ENCODE peak calls at places on chromosomes 4 and X, in nine cellular contexts. One of them, this sample, is unnamed.

GRCh38 chrX:47467106-47467505 is 15.9 kb downstream of the ZNF41 start:
- DNase-seq in choroid plexus epithelial cell: no peak
- DNase-seq in brain microvascular endothelial cell: no peak
- DNase-seq in cardiac muscle cell: no peak
- DNase-seq in pancreas: no peak
- DNase-seq in IMR-90: no peak
- DNase-seq in WERI-Rb-1: no peak
- DNase-seq in mucosa of descending colon: no peak
- DNase-seq in fibroblast of pulmonary artery: no peak
- DNase-seq in this sample: no peak

GRCh38 chr4:47837582-47838294 is at the start of gene CORIN:
- DNase-seq in choroid plexus epithelial cell: no peak
- DNase-seq in brain microvascular endothelial cell: no peak
- DNase-seq in cardiac muscle cell: peak; percentile 39
- DNase-seq in pancreas: no peak
- DNase-seq in IMR-90: no peak
- DNase-seq in WERI-Rb-1: peak; percentile 50
- DNase-seq in mucosa of descending colon: peak; percentile 22
- DNase-seq in fibroblast of pulmonary artery: no peak
- DNase-seq in this sample: no peak

GRCh38 chr4:4386296-4386735 is 586 bp upstream of the NSG1 start:
- DNase-seq in choroid plexus epithelial cell: no peak
- DNase-seq in brain microvascular endothelial cell: no peak
- DNase-seq in cardiac muscle cell: peak; percentile 35
- DNase-seq in pancreas: no peak
- DNase-seq in IMR-90: no peak
- DNase-seq in WERI-Rb-1: no peak
- DNase-seq in mucosa of descending colon: no peak
- DNase-seq in fibroblast of pulmonary artery: peak; percentile 48
- DNase-seq in this sample: no peak

GRCh38 chr4:177250056-177250696 is 59.5 kb upstream of the NEIL3 start:
- DNase-seq in choroid plexus epithelial cell: peak; percentile 79
- DNase-seq in brain microvascular endothelial cell: peak; percentile 67
- DNase-seq in cardiac muscle cell: peak; percentile 83
- DNase-seq in pancreas: peak; percentile 71
- DNase-seq in IMR-90: peak; percentile 60
- DNase-seq in WERI-Rb-1: peak; percentile 78
- DNase-seq in mucosa of descending colon: peak; percentile 76
- DNase-seq in fibroblast of pulmonary artery: peak; percentile 74
- DNase-seq in this sample: peak; percentile 78

GRCh38 chr4:113620032-113620431 is 141.5 kb downstream of the CAMK2D start:
- DNase-seq in choroid plexus epithelial cell: no peak
- DNase-seq in brain microvascular endothelial cell: no peak
- DNase-seq in cardiac muscle cell: no peak
- DNase-seq in pancreas: no peak
- DNase-seq in IMR-90: no peak
- DNase-seq in WERI-Rb-1: no peak
- DNase-seq in mucosa of descending colon: no peak
- DNase-seq in fibroblast of pulmonary artery: no peak
- DNase-seq in this sample: no peak

GRCh38 chr4:150114641-150115040 is 36.4 kb downstream of the DCLK2 start:
- DNase-seq in choroid plexus epithelial cell: no peak
- DNase-seq in brain microvascular endothelial cell: peak; percentile 40
- DNase-seq in cardiac muscle cell: no peak
- DNase-seq in pancreas: no peak
- DNase-seq in IMR-90: peak; percentile 41
- DNase-seq in WERI-Rb-1: no peak
- DNase-seq in mucosa of descending colon: no peak
- DNase-seq in fibroblast of pulmonary artery: no peak
- DNase-seq in this sample: no peak

GRCh38 chr4:87843936-87844335 is 11.2 kb downstream of the MEPE start:
- DNase-seq in choroid plexus epithelial cell: peak; percentile 65
- DNase-seq in brain microvascular endothelial cell: peak; percentile 59
- DNase-seq in cardiac muscle cell: peak; percentile 47
- DNase-seq in pancreas: no peak
- DNase-seq in IMR-90: peak; percentile 52
- DNase-seq in WERI-Rb-1: no peak
- DNase-seq in mucosa of descending colon: no peak
- DNase-seq in fibroblast of pulmonary artery: peak; percentile 83
- DNase-seq in this sample: no peak

GRCh38 chr4:186297013-186297645 is 31.1 kb downstream of the F11 start:
- DNase-seq in choroid plexus epithelial cell: peak; percentile 85
- DNase-seq in brain microvascular endothelial cell: peak; percentile 48
- DNase-seq in cardiac muscle cell: peak; percentile 60
- DNase-seq in pancreas: peak; percentile 22
- DNase-seq in IMR-90: peak; percentile 70
- DNase-seq in WERI-Rb-1: no peak
- DNase-seq in mucosa of descending colon: peak; percentile 32
- DNase-seq in fibroblast of pulmonary artery: peak; percentile 78
- DNase-seq in this sample: no peak

GRCh38 chr4:88008133-88008621 is 742 bp downstream of the PKD2 start:
- DNase-seq in choroid plexus epithelial cell: peak; percentile 52
- DNase-seq in brain microvascular endothelial cell: peak; percentile 18
- DNase-seq in cardiac muscle cell: peak; percentile 77
- DNase-seq in pancreas: peak; percentile 33
- DNase-seq in IMR-90: peak; percentile 48
- DNase-seq in WERI-Rb-1: peak; percentile 47
- DNase-seq in mucosa of descending colon: peak; percentile 30
- DNase-seq in fibroblast of pulmonary artery: peak; percentile 55
- DNase-seq in this sample: peak; percentile 30

GRCh38 chrX:413322-414201 is 26.9 kb upstream of the PPP2R3B start:
- DNase-seq in choroid plexus epithelial cell: peak; percentile 44
- DNase-seq in brain microvascular endothelial cell: peak; percentile 13
- DNase-seq in cardiac muscle cell: peak; percentile 69
- DNase-seq in pancreas: no peak
- DNase-seq in IMR-90: peak; percentile 9
- DNase-seq in WERI-Rb-1: no peak
- DNase-seq in mucosa of descending colon: no peak
- DNase-seq in fibroblast of pulmonary artery: peak; percentile 30
- DNase-seq in this sample: peak; percentile 20

GRCh38 chrX:18890724-18891560 is 93.0 kb downstream of the PHKA2 start:
- DNase-seq in choroid plexus epithelial cell: no peak
- DNase-seq in brain microvascular endothelial cell: no peak
- DNase-seq in cardiac muscle cell: no peak
- DNase-seq in pancreas: no peak
- DNase-seq in IMR-90: no peak
- DNase-seq in WERI-Rb-1: peak; percentile 91
- DNase-seq in mucosa of descending colon: no peak
- DNase-seq in fibroblast of pulmonary artery: no peak
- DNase-seq in this sample: no peak

GRCh38 chr4:23305026-23305425 is 584.8 kb downstream of the PPARGC1A start:
- DNase-seq in choroid plexus epithelial cell: peak; percentile 11
- DNase-seq in brain microvascular endothelial cell: no peak
- DNase-seq in cardiac muscle cell: no peak
- DNase-seq in pancreas: no peak
- DNase-seq in IMR-90: no peak
- DNase-seq in WERI-Rb-1: no peak
- DNase-seq in mucosa of descending colon: no peak
- DNase-seq in fibroblast of pulmonary artery: peak; percentile 11
- DNase-seq in this sample: no peak

GRCh38 chrX:103817502-103817901 is 14.6 kb downstream of the RAB9B start:
- DNase-seq in choroid plexus epithelial cell: peak; percentile 56
- DNase-seq in brain microvascular endothelial cell: peak; percentile 45
- DNase-seq in cardiac muscle cell: peak; percentile 74
- DNase-seq in pancreas: no peak
- DNase-seq in IMR-90: peak; percentile 42
- DNase-seq in WERI-Rb-1: peak; percentile 12
- DNase-seq in mucosa of descending colon: peak; percentile 70
- DNase-seq in fibroblast of pulmonary artery: peak; percentile 61
- DNase-seq in this sample: peak; percentile 59

GRCh38 chr4:98485816-98486355 is 172.5 kb downstream of the TSPAN5 start:
- DNase-seq in choroid plexus epithelial cell: no peak
- DNase-seq in brain microvascular endothelial cell: no peak
- DNase-seq in cardiac muscle cell: no peak
- DNase-seq in pancreas: no peak
- DNase-seq in IMR-90: no peak
- DNase-seq in WERI-Rb-1: no peak
- DNase-seq in mucosa of descending colon: no peak
- DNase-seq in fibroblast of pulmonary artery: no peak
- DNase-seq in this sample: no peak

GRCh38 chr4:159446266-159446976 is 343.5 kb downstream of the RAPGEF2 start:
- DNase-seq in choroid plexus epithelial cell: peak; percentile 90
- DNase-seq in brain microvascular endothelial cell: peak; percentile 52
- DNase-seq in cardiac muscle cell: peak; percentile 80
- DNase-seq in pancreas: peak; percentile 35
- DNase-seq in IMR-90: peak; percentile 84
- DNase-seq in WERI-Rb-1: peak; percentile 66
- DNase-seq in mucosa of descending colon: peak; percentile 47
- DNase-seq in fibroblast of pulmonary artery: peak; percentile 85
- DNase-seq in this sample: peak; percentile 41

GRCh38 chrX:139113682-139114081 is 402.2 kb upstream of the FGF13 start:
- DNase-seq in choroid plexus epithelial cell: no peak
- DNase-seq in brain microvascular endothelial cell: no peak
- DNase-seq in cardiac muscle cell: no peak
- DNase-seq in pancreas: no peak
- DNase-seq in IMR-90: no peak
- DNase-seq in WERI-Rb-1: no peak
- DNase-seq in mucosa of descending colon: peak; percentile 2
- DNase-seq in fibroblast of pulmonary artery: no peak
- DNase-seq in this sample: no peak

GRCh38 chrX:43573441-43574015 is 82.6 kb upstream of the MAOA start:
- DNase-seq in choroid plexus epithelial cell: peak; percentile 53
- DNase-seq in brain microvascular endothelial cell: no peak
- DNase-seq in cardiac muscle cell: no peak
- DNase-seq in pancreas: no peak
- DNase-seq in IMR-90: no peak
- DNase-seq in WERI-Rb-1: no peak
- DNase-seq in mucosa of descending colon: no peak
- DNase-seq in fibroblast of pulmonary artery: no peak
- DNase-seq in this sample: no peak

GRCh38 chr4:560731-561211 is 15.3 kb downstream of the TMEM271 start:
- DNase-seq in choroid plexus epithelial cell: no peak
- DNase-seq in brain microvascular endothelial cell: no peak
- DNase-seq in cardiac muscle cell: no peak
- DNase-seq in pancreas: no peak
- DNase-seq in IMR-90: no peak
- DNase-seq in WERI-Rb-1: no peak
- DNase-seq in mucosa of descending colon: no peak
- DNase-seq in fibroblast of pulmonary artery: no peak
- DNase-seq in this sample: no peak

GRCh38 chr4:24793219-24794005 is 2.0 kb upstream of the SOD3 start:
- DNase-seq in choroid plexus epithelial cell: peak; percentile 50
- DNase-seq in brain microvascular endothelial cell: peak; percentile 29
- DNase-seq in cardiac muscle cell: peak; percentile 11
- DNase-seq in pancreas: no peak
- DNase-seq in IMR-90: peak; percentile 19
- DNase-seq in WERI-Rb-1: no peak
- DNase-seq in mucosa of descending colon: peak; percentile 46
- DNase-seq in fibroblast of pulmonary artery: no peak
- DNase-seq in this sample: no peak
- TF ChIP-seq CTCF in choroid plexus epithelial cell: peak; percentile 65
- TF ChIP-seq CTCF in brain microvascular endothelial cell: peak; percentile 63
- TF ChIP-seq CTCF in cardiac muscle cell: peak; percentile 33
- TF ChIP-seq CTCF in pancreas: no peak
- TF ChIP-seq CTCF in IMR-90: peak; percentile 22
- TF ChIP-seq CTCF in WERI-Rb-1: peak; percentile 62
- TF ChIP-seq CTCF in mucosa of descending colon: no peak
- TF ChIP-seq CTCF in fibroblast of pulmonary artery: peak; percentile 42
- TF ChIP-seq CTCF in this sample: peak; percentile 53

GRCh38 chr4:144615182-144615581 is 30.8 kb upstream of the HHIP start:
- DNase-seq in choroid plexus epithelial cell: peak; percentile 18
- DNase-seq in brain microvascular endothelial cell: peak; percentile 39
- DNase-seq in cardiac muscle cell: no peak
- DNase-seq in pancreas: no peak
- DNase-seq in IMR-90: peak; percentile 60
- DNase-seq in WERI-Rb-1: no peak
- DNase-seq in mucosa of descending colon: no peak
- DNase-seq in fibroblast of pulmonary artery: peak; percentile 21
- DNase-seq in this sample: no peak

GRCh38 chr4:144611850-144612249 is 34.1 kb upstream of the HHIP start:
- DNase-seq in choroid plexus epithelial cell: peak; percentile 55
- DNase-seq in brain microvascular endothelial cell: no peak
- DNase-seq in cardiac muscle cell: peak; percentile 11
- DNase-seq in pancreas: no peak
- DNase-seq in IMR-90: peak; percentile 11
- DNase-seq in WERI-Rb-1: peak; percentile 73
- DNase-seq in mucosa of descending colon: peak; percentile 10
- DNase-seq in fibroblast of pulmonary artery: peak; percentile 30
- DNase-seq in this sample: peak; percentile 2
- TF ChIP-seq CTCF in choroid plexus epithelial cell: peak; percentile 77
- TF ChIP-seq CTCF in brain microvascular endothelial cell: peak; percentile 78
- TF ChIP-seq CTCF in cardiac muscle cell: peak; percentile 61
- TF ChIP-seq CTCF in pancreas: no peak
- TF ChIP-seq CTCF in IMR-90: peak; percentile 48
- TF ChIP-seq CTCF in WERI-Rb-1: peak; percentile 82
- TF ChIP-seq CTCF in mucosa of descending colon: no peak
- TF ChIP-seq CTCF in fibroblast of pulmonary artery: peak; percentile 49
- TF ChIP-seq CTCF in this sample: peak; percentile 55

GRCh38 chrX:21723097-21723496 is 34.8 kb downstream of the SMPX start:
- DNase-seq in choroid plexus epithelial cell: no peak
- DNase-seq in brain microvascular endothelial cell: no peak
- DNase-seq in cardiac muscle cell: peak; percentile 55
- DNase-seq in pancreas: no peak
- DNase-seq in IMR-90: peak; percentile 14
- DNase-seq in WERI-Rb-1: no peak
- DNase-seq in mucosa of descending colon: no peak
- DNase-seq in fibroblast of pulmonary artery: no peak
- DNase-seq in this sample: no peak
- TF ChIP-seq CTCF in choroid plexus epithelial cell: no peak
- TF ChIP-seq CTCF in brain microvascular endothelial cell: no peak
- TF ChIP-seq CTCF in cardiac muscle cell: no peak
- TF ChIP-seq CTCF in pancreas: no peak
- TF ChIP-seq CTCF in IMR-90: no peak
- TF ChIP-seq CTCF in WERI-Rb-1: no peak
- TF ChIP-seq CTCF in mucosa of descending colon: no peak
- TF ChIP-seq CTCF in fibroblast of pulmonary artery: no peak
- TF ChIP-seq CTCF in this sample: no peak

GRCh38 chr4:26785766-26786165 is 74.9 kb upstream of the STIM2 start:
- DNase-seq in choroid plexus epithelial cell: no peak
- DNase-seq in brain microvascular endothelial cell: no peak
- DNase-seq in cardiac muscle cell: no peak
- DNase-seq in pancreas: no peak
- DNase-seq in IMR-90: no peak
- DNase-seq in WERI-Rb-1: no peak
- DNase-seq in mucosa of descending colon: no peak
- DNase-seq in fibroblast of pulmonary artery: no peak
- DNase-seq in this sample: no peak

GRCh38 chr4:26789208-26789607 is 71.4 kb upstream of the STIM2 start:
- DNase-seq in choroid plexus epithelial cell: no peak
- DNase-seq in brain microvascular endothelial cell: no peak
- DNase-seq in cardiac muscle cell: no peak
- DNase-seq in pancreas: no peak
- DNase-seq in IMR-90: no peak
- DNase-seq in WERI-Rb-1: no peak
- DNase-seq in mucosa of descending colon: no peak
- DNase-seq in fibroblast of pulmonary artery: no peak
- DNase-seq in this sample: no peak

GRCh38 chr4:26786916-26787315 is 73.7 kb upstream of the STIM2 start:
- DNase-seq in choroid plexus epithelial cell: no peak
- DNase-seq in brain microvascular endothelial cell: no peak
- DNase-seq in cardiac muscle cell: no peak
- DNase-seq in pancreas: no peak
- DNase-seq in IMR-90: no peak
- DNase-seq in WERI-Rb-1: no peak
- DNase-seq in mucosa of descending colon: no peak
- DNase-seq in fibroblast of pulmonary artery: no peak
- DNase-seq in this sample: no peak

GRCh38 chr4:26787461-26788340 is 72.9 kb upstream of the STIM2 start:
- DNase-seq in choroid plexus epithelial cell: peak; percentile 66
- DNase-seq in brain microvascular endothelial cell: peak; percentile 53
- DNase-seq in cardiac muscle cell: peak; percentile 7
- DNase-seq in pancreas: peak; percentile 77
- DNase-seq in IMR-90: peak; percentile 76
- DNase-seq in WERI-Rb-1: peak; percentile 58
- DNase-seq in mucosa of descending colon: peak; percentile 44
- DNase-seq in fibroblast of pulmonary artery: peak; percentile 59
- DNase-seq in this sample: no peak

GRCh38 chr4:26788341-26788733 is 72.3 kb upstream of the STIM2 start:
- DNase-seq in choroid plexus epithelial cell: no peak
- DNase-seq in brain microvascular endothelial cell: no peak
- DNase-seq in cardiac muscle cell: no peak
- DNase-seq in pancreas: no peak
- DNase-seq in IMR-90: peak; percentile 12
- DNase-seq in WERI-Rb-1: no peak
- DNase-seq in mucosa of descending colon: no peak
- DNase-seq in fibroblast of pulmonary artery: no peak
- DNase-seq in this sample: no peak
- TF ChIP-seq CTCF in choroid plexus epithelial cell: no peak
- TF ChIP-seq CTCF in brain microvascular endothelial cell: no peak
- TF ChIP-seq CTCF in cardiac muscle cell: no peak
- TF ChIP-seq CTCF in pancreas: no peak
- TF ChIP-seq CTCF in IMR-90: no peak
- TF ChIP-seq CTCF in WERI-Rb-1: no peak
- TF ChIP-seq CTCF in mucosa of descending colon: no peak
- TF ChIP-seq CTCF in fibroblast of pulmonary artery: no peak
- TF ChIP-seq CTCF in this sample: no peak

This sample was measured in neural crest cell.